ENCODE peak calls at places on chromosomes 13 and 19, in four cellular contexts. X is testis, V is mesothelial cell of epicardium, I is mucosa of descending colon. Z is an unnamed sample.

GRCh38 chr13:101452519-101453485 is at the start of gene ITGBL1:
- DNase-seq in X (no peak), V (no peak), I (no peak), Z (no peak)

GRCh38 chr13:106143392-106143791 is 392.1 kb downstream of the EFNB2 start:
- DNase-seq in I (no peak), X (no peak), V (no peak), Z (no peak)

GRCh38 chr13:39540929-39541605 is 61.9 kb downstream of the LHFPL6 start:
- DNase-seq in V (no peak), I (no peak), X (no peak), Z (no peak)

GRCh38 chr19:34171539-34171876 is 796 bp upstream of the LSM14A start:
- DNase-seq in I (no peak), V (no peak), X (no peak), Z (no peak)

GRCh38 chr13:102227696-102228095 is 174.2 kb downstream of the FGF14 start:
- DNase-seq in V (no peak), X (no peak), I (no peak), Z (no peak)

GRCh38 chr13:79462895-79463294 is 18.1 kb upstream of the NDFIP2 start:
- DNase-seq in I (no peak), X (no peak), V (no peak), Z (no peak)

GRCh38 chr19:16473875-16474397 is 2.2 kb upstream of the EPS15L1 start:
- DNase-seq in X (no peak), V (no peak), I (no peak), Z (no peak)

GRCh38 chr13:56314755-56315154 is 826.0 kb upstream of the PRR20A start:
- DNase-seq in X (no peak), V (no peak), I (no peak), Z (no peak)

GRCh38 chr19:18894254-18895037 is 1.5 kb downstream of the CERS1 start:
- DNase-seq in V (peak), X (peak), I (no peak), Z (no peak)

GRCh38 chr13:93079294-93079693 is 147.3 kb upstream of the GPC6 start:
- DNase-seq in V (no peak), X (no peak), I (no peak), Z (no peak)

GRCh38 chr19:2627855-2628254 is 74.6 kb downstream of the GNG7 start:
- DNase-seq in I (no peak), X (no peak), V (no peak), Z (no peak)

GRCh38 chr19:18342090-18342632 is 1.8 kb downstream of the PGPEP1 start:
- DNase-seq in X (no peak), I (no peak), V (no peak), Z (no peak)

GRCh38 chr13:102317593-102317992 is 84.3 kb downstream of the FGF14 start:
- DNase-seq in X (peak), I (peak), V (no peak), Z (no peak)

GRCh38 chr19:47723573-47723923 is 10.3 kb downstream of the EHD2 start:
- DNase-seq in X (peak), I (no peak), V (no peak), Z (no peak)

GRCh38 chr13:94305463-94305862 is 174.0 kb downstream of the DCT start:
- DNase-seq in I (no peak), X (no peak), V (no peak), Z (no peak)

GRCh38 chr19:6271721-6272410 is 7.9 kb downstream of the MLLT1 start:
- DNase-seq in X (peak), V (no peak), I (peak), Z (no peak)

GRCh38 chr19:6767357-6768235 is at the start of gene SH2D3A:
- DNase-seq in X (peak), I (peak), V (peak), Z (peak)

GRCh38 chr19:5881543-5882299 is 11.4 kb upstream of the FUT5 start:
- DNase-seq in V (no peak), X (no peak), I (no peak), Z (no peak)

GRCh38 chr13:99374994-99375805 is 68.0 kb upstream of the GPR183 start:
- DNase-seq in V (no peak), I (peak), X (no peak), Z (peak)

GRCh38 chr13:53141336-53141735 is 112.7 kb downstream of the OLFM4 start:
- DNase-seq in I (no peak), V (no peak), X (no peak), Z (no peak)

GRCh38 chr13:44780586-44781280 is 204.6 kb upstream of the TSC22D1 start:
- DNase-seq in X (peak), V (no peak), I (no peak), Z (no peak)

GRCh38 chr19:9834726-9835506 is at the start of gene PIN1:
- DNase-seq in X (peak), I (peak), V (peak), Z (peak)
- TF ChIP-seq CTCF in X (no peak), I (peak), V (no peak), Z (peak)

GRCh38 chr13:32087955-32088747 is 56.6 kb downstream of the FRY start:
- DNase-seq in I (no peak), V (no peak), X (no peak), Z (no peak)
- TF ChIP-seq CTCF in I (no peak), V (no peak), X (no peak), Z (no peak)

GRCh38 chr13:95707035-95707434 is 30.1 kb downstream of the DNAJC3 start:
- DNase-seq in I (no peak), X (no peak), V (no peak), Z (no peak)

GRCh38 chr13:95706356-95706755 is 29.4 kb downstream of the DNAJC3 start:
- DNase-seq in V (no peak), I (no peak), X (no peak), Z (no peak)

GRCh38 chr13:95708390-95708774 is 31.4 kb downstream of the DNAJC3 start:
- DNase-seq in V (no peak), X (no peak), I (no peak), Z (no peak)

GRCh38 chr13:95707442-95708389 is 30.8 kb downstream of the DNAJC3 start:
- DNase-seq in I (no peak), V (no peak), X (no peak), Z (no peak)

GRCh38 chr13:95704510-95704909 is 27.6 kb downstream of the DNAJC3 start:
- DNase-seq in V (no peak), X (no peak), I (no peak), Z (no peak)
- TF ChIP-seq CTCF in V (peak), X (no peak), I (no peak), Z (no peak)

GRCh38 chr19:8324186-8325050 is 3.1 kb downstream of the RPS28 start:
- DNase-seq in X (no peak), I (no peak), V (no peak), Z (no peak)
- TF ChIP-seq CTCF in X (no peak), I (no peak), V (no peak), Z (no peak)

GRCh38 chr19:57803594-57804325 is 11.0 kb downstream of the ZNF552 start:
- DNase-seq in X (no peak), V (no peak), I (peak), Z (no peak)
- TF ChIP-seq CTCF in X (no peak), V (no peak), I (no peak), Z (no peak)

GRCh38 chr19:11401808-11402543 is 17.1 kb downstream of the RGL3 start:
- DNase-seq in I (no peak), X (no peak), V (no peak), Z (no peak)

GRCh38 chr19:11397089-11397610 is 13.0 kb upstream of the EPOR start:
- DNase-seq in I (no peak), V (no peak), X (no peak), Z (no peak)

GRCh38 chr19:11399667-11400066 is 15.6 kb upstream of the EPOR start:
- DNase-seq in I (no peak), X (no peak), V (no peak), Z (no peak)

GRCh38 chr19:11404588-11405258 is 14.4 kb downstream of the RGL3 start:
- DNase-seq in I (no peak), X (no peak), V (no peak), Z (no peak)

GRCh38 chr19:11400695-11401291 is 16.7 kb upstream of the EPOR start:
- DNase-seq in V (no peak), X (no peak), I (no peak), Z (no peak)
- TF ChIP-seq CTCF in V (no peak), X (no peak), I (no peak), Z (no peak)

DNA sequence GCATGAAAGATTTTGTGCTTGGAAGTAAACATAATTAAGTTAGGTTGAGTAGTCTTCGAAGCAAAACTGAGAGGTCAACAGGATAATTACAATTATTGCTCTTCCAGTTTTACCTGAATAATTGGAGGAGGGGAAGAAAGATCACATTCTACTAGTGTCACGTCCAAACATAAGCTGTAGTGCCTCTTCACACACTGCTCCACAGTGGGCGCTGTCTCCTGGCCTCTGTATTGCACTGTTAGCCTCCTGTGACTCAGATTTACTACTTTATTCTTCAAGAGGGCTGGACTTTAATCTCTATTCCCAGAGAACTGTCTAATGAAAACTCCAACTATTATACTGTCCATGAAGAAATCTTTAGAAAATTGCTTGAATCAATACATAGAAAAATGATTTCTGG is 62.9 kb downstream of the TRPC4 start:
- DNase-seq in X (no peak), V (no peak), I (no peak), Z (no peak)
- TF ChIP-seq CTCF in X (no peak), V (no peak), I (no peak), Z (no peak)

GRCh38 chr13:30493670-30494381 is 28.1 kb upstream of the HMGB1 start:
- DNase-seq in V (no peak), X (no peak), I (no peak), Z (no peak)

GRCh38 chr13:30499338-30499737 is 33.6 kb upstream of the HMGB1 start:
- DNase-seq in V (no peak), X (no peak), I (no peak), Z (no peak)

GRCh38 chr13:30496147-30496546 is 30.4 kb upstream of the HMGB1 start:
- DNase-seq in I (no peak), X (no peak), V (no peak), Z (no peak)
- TF ChIP-seq CTCF in I (no peak), X (no peak), V (no peak), Z (no peak)

Z was measured in esophagus squamous epithelium.